ENCODE peak calls at places on chromosomes 11 and 22, in seven cellular contexts. A, K, P, Y, B, E and I are unnamed samples.

GRCh38 chr11:128467610-128468041 is 119.7 kb downstream of the ETS1 start:
- DNase-seq in A (peak; percentile 42), K (no peak), P (peak; percentile 94), Y (no peak), B (peak; percentile 86), E (peak; percentile 94), I (no peak)

GRCh38 chr22:44585559-44586121 is 87.6 kb upstream of the RTL6 start:
- DNase-seq in A (no peak), K (no peak), P (no peak), Y (no peak), B (no peak), E (peak; percentile 74), I (no peak)

GRCh38 chr11:114563077-114563476 is 3.4 kb upstream of the NXPE1 start:
- DNase-seq in A (no peak), K (no peak), P (peak; percentile 84), Y (no peak), B (peak; percentile 27), E (no peak), I (no peak)

GRCh38 chr11:134071766-134072403 is 3.0 kb downstream of the JAM3 start:
- DNase-seq in A (no peak), K (no peak), P (no peak), Y (no peak), B (no peak), E (no peak), I (no peak)

GRCh38 chr11:43736502-43737193 is 56.1 kb downstream of the HSD17B12 start:
- DNase-seq in A (no peak), K (peak; percentile 21), P (no peak), Y (no peak), B (no peak), E (peak; percentile 85), I (no peak)

GRCh38 chr11:26741036-26741435 is 19.2 kb upstream of the SLC5A12 start:
- DNase-seq in A (no peak), K (no peak), P (peak; percentile 22), Y (no peak), B (no peak), E (peak; percentile 27), I (no peak)

GRCh38 chr11:59336176-59336575 is 22.5 kb upstream of the OR5AN1 start:
- DNase-seq in A (no peak), K (no peak), P (no peak), Y (no peak), B (no peak), E (no peak), I (no peak)

GRCh38 chr11:106031936-106032335 is 9.9 kb upstream of the MSANTD4 start:
- DNase-seq in A (no peak), K (no peak), P (no peak), Y (no peak), B (no peak), E (no peak), I (no peak)

GRCh38 chr11:19646921-19647320 is 65.7 kb upstream of the NAV2 start:
- DNase-seq in A (no peak), K (no peak), P (peak; percentile 98), Y (no peak), B (no peak), E (peak; percentile 89), I (no peak)

GRCh38 chr11:119589011-119589410 is 140.0 kb downstream of the NECTIN1 start:
- DNase-seq in A (no peak), K (no peak), P (no peak), Y (no peak), B (no peak), E (no peak), I (no peak)

GRCh38 chr11:57776101-57776511 is 14.5 kb downstream of the CTNND1 start:
- DNase-seq in A (no peak), K (no peak), P (no peak), Y (no peak), B (no peak), E (no peak), I (no peak)

GRCh38 chr11:44529895-44530412 is 35.5 kb upstream of the CD82 start:
- DNase-seq in A (no peak), K (no peak), P (no peak), Y (no peak), B (no peak), E (no peak), I (no peak)

GRCh38 chr11:16831281-16832192 is 93.1 kb downstream of the C11orf58 start:
- DNase-seq in A (no peak), K (no peak), P (no peak), Y (no peak), B (no peak), E (no peak), I (no peak)

GRCh38 chr11:128956401-128957203 is 13.9 kb upstream of the TP53AIP1 start:
- DNase-seq in A (no peak), K (peak; percentile 72), P (peak; percentile 75), Y (peak; percentile 7), B (peak; percentile 73), E (peak; percentile 95), I (no peak)

GRCh38 chr11:128772814-128773213 is 78.9 kb downstream of the FLI1 start:
- DNase-seq in A (peak; percentile 48), K (no peak), P (no peak), Y (peak; percentile 41), B (no peak), E (no peak), I (no peak)

GRCh38 chr22:30591191-30591587 is 521 bp downstream of the PES1 start:
- DNase-seq in A (no peak), K (no peak), P (no peak), Y (no peak), B (no peak), E (peak; percentile 55), I (no peak)

GRCh38 chr22:48783821-48784266 is 1043.8 kb downstream of the BRD1 start:
- DNase-seq in A (no peak), K (no peak), P (no peak), Y (no peak), B (no peak), E (no peak), I (no peak)

GRCh38 chr22:37079158-37079557 is 27.6 kb downstream of the KCTD17 start:
- DNase-seq in A (no peak), K (no peak), P (no peak), Y (no peak), B (no peak), E (no peak), I (no peak)

GRCh38 chr11:12674571-12674935 is 332 bp downstream of the TEAD1 start:
- DNase-seq in A (no peak), K (no peak), P (no peak), Y (no peak), B (no peak), E (peak; percentile 92), I (no peak)

GRCh38 chr11:96472085-96472484 is 82.3 kb downstream of the JRKL start:
- DNase-seq in A (no peak), K (no peak), P (no peak), Y (no peak), B (no peak), E (no peak), I (no peak)

GRCh38 chr11:93392862-93393261 is 62.3 kb downstream of the DEUP1 start:
- DNase-seq in A (no peak), K (no peak), P (peak; percentile 35), Y (no peak), B (no peak), E (no peak), I (no peak)

GRCh38 chr22:37546436-37547248 is 13.6 kb upstream of the CDC42EP1 start:
- DNase-seq in A (no peak), K (no peak), P (peak; percentile 65), Y (no peak), B (no peak), E (peak; percentile 92), I (no peak)

GRCh38 chr11:107785401-107785800 is 73.2 kb downstream of the SLC35F2 start:
- DNase-seq in A (no peak), K (no peak), P (peak; percentile 1), Y (no peak), B (no peak), E (peak; percentile 11), I (no peak)

GRCh38 chr11:132064987-132065620 is 694.7 kb downstream of the NTM start:
- DNase-seq in A (no peak), K (no peak), P (peak; percentile 66), Y (no peak), B (no peak), E (peak; percentile 52), I (no peak)

GRCh38 chr11:465896-466538 is 15.9 kb downstream of the PTDSS2 start:
- DNase-seq in A (no peak), K (no peak), P (no peak), Y (no peak), B (no peak), E (no peak), I (no peak)

GRCh38 chr22:23796461-23796860 is 9.7 kb downstream of the SMARCB1 start:
- DNase-seq in A (no peak), K (no peak), P (no peak), Y (no peak), B (no peak), E (peak; percentile 79), I (no peak)

GRCh38 chr11:111540114-111540920 is at the start of gene LAYN:
- DNase-seq in A (peak; percentile 30), K (no peak), P (no peak), Y (peak; percentile 65), B (no peak), E (peak; percentile 93), I (peak; percentile 24)

GRCh38 chr11:44561275-44561781 is 4.1 kb upstream of the CD82 start:
- DNase-seq in A (no peak), K (no peak), P (peak; percentile 48), Y (no peak), B (no peak), E (no peak), I (no peak)

GRCh38 chr22:24270556-24271405 is at the start of gene SPECC1L:
- DNase-seq in A (peak; percentile 81), K (peak; percentile 94), P (peak; percentile 62), Y (peak; percentile 84), B (peak; percentile 84), E (peak; percentile 98), I (peak; percentile 92)

GRCh38 chr11:1830500-1831223 is 4.1 kb upstream of the SYT8 start:
- DNase-seq in A (no peak), K (no peak), P (no peak), Y (no peak), B (no peak), E (peak; percentile 93), I (no peak)